ENCODE peak calls at places on chromosomes 5 and 9, in six cellular contexts. A is left lobe of liver; T is T-helper 17 cell; Q is stimulated activated CD8-positive, alpha-beta memory T cell treated with anti-CD3 and anti-CD28 coated beads, Interleukin-7, amount 100 ng/mL, for 4 hours; D is iPS-NIHi11; E is Peyer's patch. O is an unnamed sample.

GRCh38 chr9:93666279-93666784 is 89.9 kb downstream of the PHF2 start:
- DNase-seq in A (no peak), T (no peak), Q (no peak), D (no peak), E (no peak), O (no peak)

GRCh38 chr9:114400219-114400618 is 12.4 kb upstream of the AKNA start:
- DNase-seq in A (no peak), T (no peak), Q (no peak), D (no peak), E (no peak), O (no peak)

GRCh38 chr5:157533011-157533481 is 42.5 kb downstream of the ADAM19 start:
- DNase-seq in A (no peak), T (no peak), Q (no peak), D (no peak), E (no peak), O (no peak)

GRCh38 chr5:180130291-180130869 is 58.8 kb upstream of the RNF130 start:
- DNase-seq in A (peak; percentile 35), T (no peak), Q (no peak), D (no peak), E (peak; percentile 7), O (no peak)

GRCh38 chr9:76255781-76256455 is 138.3 kb downstream of the RFK start:
- DNase-seq in A (peak; percentile 83), T (no peak), Q (no peak), D (no peak), E (no peak), O (no peak)

GRCh38 chr5:42993516-42994284 is 46.4 kb downstream of the ANXA2R start:
- DNase-seq in A (no peak), T (peak; percentile 54), Q (peak; percentile 38), D (no peak), E (peak; percentile 60), O (peak; percentile 15)

GRCh38 chr5:1239514-1240251 is 14.5 kb downstream of the SLC6A18 start:
- DNase-seq in A (no peak), T (no peak), Q (no peak), D (no peak), E (no peak), O (no peak)

GRCh38 chr9:98318834-98319478 is 63.5 kb upstream of the TBC1D2 start:
- DNase-seq in A (no peak), T (no peak), Q (no peak), D (no peak), E (no peak), O (no peak)

GRCh38 chr9:32571969-32572899 is 725 bp downstream of the NDUFB6 start:
- DNase-seq in A (no peak), T (peak; percentile 57), Q (peak; percentile 61), D (peak; percentile 79), E (peak; percentile 79), O (no peak)

GRCh38 chr5:39765381-39765780 is 340.6 kb upstream of the DAB2 start:
- DNase-seq in A (no peak), T (no peak), Q (no peak), D (no peak), E (no peak), O (no peak)

GRCh38 chr5:179166886-179167841 is 107.0 kb downstream of the ZNF354C start:
- DNase-seq in A (no peak), T (peak; percentile 58), Q (peak; percentile 58), D (peak; percentile 98), E (no peak), O (no peak)

GRCh38 chr5:164191240-164191639 is 685.8 kb downstream of the MAT2B start:
- DNase-seq in A (no peak), T (no peak), Q (no peak), D (no peak), E (no peak), O (no peak)

GRCh38 chr5:88021141-88021540 is 247.5 kb downstream of the TMEM161B start:
- DNase-seq in A (no peak), T (no peak), Q (no peak), D (peak; percentile 7), E (no peak), O (no peak)

GRCh38 chr5:91556-92263 is at the start of gene PLEKHG4B:
- DNase-seq in A (no peak), T (no peak), Q (no peak), D (peak; percentile 95), E (no peak), O (no peak)

GRCh38 chr5:159330131-159330530 is at the start of gene IL12B:
- DNase-seq in A (no peak), T (no peak), Q (no peak), D (no peak), E (no peak), O (no peak)

GRCh38 chr5:81207009-81207408 is 26.1 kb upstream of the CKMT2 start:
- DNase-seq in A (no peak), T (no peak), Q (no peak), D (peak; percentile 48), E (no peak), O (no peak)

GRCh38 chr9:112765281-112765680 is 14.7 kb downstream of the SNX30 start:
- DNase-seq in A (no peak), T (no peak), Q (no peak), D (no peak), E (no peak), O (no peak)

GRCh38 chr5:143108498-143109128 is 294.9 kb downstream of the NR3C1 start:
- DNase-seq in A (peak; percentile 85), T (no peak), Q (no peak), D (peak; percentile 28), E (no peak), O (no peak)

GRCh38 chr5:60455589-60455988 is 244.4 kb downstream of the DEPDC1B start:
- DNase-seq in A (no peak), T (no peak), Q (no peak), D (no peak), E (no peak), O (no peak)

GRCh38 chr9:106927916-106928315 is 65.0 kb downstream of the ZNF462 start:
- DNase-seq in A (no peak), T (no peak), Q (no peak), D (no peak), E (no peak), O (no peak)

GRCh38 chr9:6955251-6955921 is 197.6 kb downstream of the KDM4C start:
- DNase-seq in A (no peak), T (no peak), Q (no peak), D (peak; percentile 40), E (no peak), O (no peak)

GRCh38 chr5:176629317-176629852 is 949 bp downstream of the SNCB start:
- DNase-seq in A (no peak), T (no peak), Q (no peak), D (no peak), E (no peak), O (no peak)

GRCh38 chr9:73916016-73916673 is 581.0 kb upstream of the RORB start:
- DNase-seq in A (no peak), T (no peak), Q (no peak), D (peak; percentile 23), E (no peak), O (no peak)

GRCh38 chr9:75087279-75087823 is 604 bp downstream of the NMRK1 start:
- DNase-seq in A (peak; percentile 55), T (no peak), Q (peak; percentile 39), D (no peak), E (peak; percentile 69), O (no peak)

GRCh38 chr9:86534572-86535258 is 180.5 kb upstream of the TUT7 start:
- DNase-seq in A (no peak), T (no peak), Q (no peak), D (no peak), E (no peak), O (no peak)

GRCh38 chr5:137633896-137634295 is 102.0 kb downstream of the KLHL3 start:
- DNase-seq in A (no peak), T (no peak), Q (no peak), D (no peak), E (no peak), O (no peak)

GRCh38 chr9:37602817-37603216 is 10.4 kb upstream of the TOMM5 start:
- DNase-seq in A (peak; percentile 93), T (no peak), Q (no peak), D (no peak), E (no peak), O (no peak)

GRCh38 chr5:170740586-170741205 is 42.8 kb upstream of the GABRP start:
- DNase-seq in A (no peak), T (no peak), Q (no peak), D (no peak), E (no peak), O (no peak)

GRCh38 chr9:37121881-37122280 is 1.5 kb downstream of the ZCCHC7 start:
- DNase-seq in A (no peak), T (no peak), Q (no peak), D (no peak), E (no peak), O (no peak)

GRCh38 chr5:5042786-5043185 is 97.3 kb upstream of the ADAMTS16 start:
- DNase-seq in A (no peak), T (no peak), Q (no peak), D (no peak), E (no peak), O (no peak)

O was measured in SIG-M5.